ENCODE peak calls at places on chromosomes 3 and 15, in four cellular contexts. C is A673, D is K562, X is hepatocyte. J is an unnamed sample.

GRCh38 chr15:81163961-81164800 is 30.1 kb downstream of the CFAP161 start:
- DNase-seq in C (no peak), D (peak; percentile 71), X (no peak), J (peak; percentile 7)

GRCh38 chr15:92503889-92504288 is 110.2 kb downstream of the ST8SIA2 start:
- DNase-seq in C (peak; percentile 12), D (no peak), X (no peak), J (no peak)

GRCh38 chr3:45666729-45667440 is 22.3 kb upstream of the SACM1L start:
- DNase-seq in C (peak; percentile 21), D (no peak), X (peak; percentile 33), J (no peak)

GRCh38 chr3:99920530-99921376 is 103.1 kb downstream of the CMSS1 start:
- DNase-seq in C (peak; percentile 45), D (no peak), X (peak; percentile 77), J (no peak)

GRCh38 chr3:127264292-127264691 is 23.6 kb downstream of the PRR20G start:
- DNase-seq in C (peak; percentile 10), D (no peak), X (no peak), J (no peak)

GRCh38 chr3:150236683-150237082 is 171.4 kb upstream of the TSC22D2 start:
- DNase-seq in C (no peak), D (no peak), X (no peak), J (no peak)

GRCh38 chr3:111762535-111762934 is 96.5 kb upstream of the PHLDB2 start:
- DNase-seq in C (no peak), D (no peak), X (peak; percentile 42), J (no peak)

GRCh38 chr15:88661766-88662556 is 23.1 kb downstream of the ISG20 start:
- DNase-seq in C (no peak), D (no peak), X (no peak), J (no peak)

GRCh38 chr15:69478259-69478687 is 25.7 kb downstream of the RPLP1 start:
- DNase-seq in C (peak; percentile 82), D (peak; percentile 75), X (peak; percentile 85), J (peak; percentile 41)

GRCh38 chr3:45644063-45644462 is 45.1 kb upstream of the SACM1L start:
- DNase-seq in C (no peak), D (no peak), X (no peak), J (no peak)

GRCh38 chr3:51722362-51722761 is 15.5 kb downstream of the GRM2 start:
- DNase-seq in C (no peak), D (no peak), X (no peak), J (peak; percentile 29)

GRCh38 chr3:46893763-46894162 is 16.2 kb downstream of the PTH1R start:
- DNase-seq in C (no peak), D (no peak), X (no peak), J (no peak)

GRCh38 chr3:46894256-46894655 is 16.7 kb downstream of the PTH1R start:
- DNase-seq in C (no peak), D (no peak), X (no peak), J (no peak)

GRCh38 chr3:46891132-46891531 is 13.6 kb downstream of the PTH1R start:
- DNase-seq in C (no peak), D (no peak), X (no peak), J (no peak)

GRCh38 chr3:46893146-46893748 is 15.7 kb downstream of the PTH1R start:
- DNase-seq in C (no peak), D (no peak), X (no peak), J (no peak)

DNA sequence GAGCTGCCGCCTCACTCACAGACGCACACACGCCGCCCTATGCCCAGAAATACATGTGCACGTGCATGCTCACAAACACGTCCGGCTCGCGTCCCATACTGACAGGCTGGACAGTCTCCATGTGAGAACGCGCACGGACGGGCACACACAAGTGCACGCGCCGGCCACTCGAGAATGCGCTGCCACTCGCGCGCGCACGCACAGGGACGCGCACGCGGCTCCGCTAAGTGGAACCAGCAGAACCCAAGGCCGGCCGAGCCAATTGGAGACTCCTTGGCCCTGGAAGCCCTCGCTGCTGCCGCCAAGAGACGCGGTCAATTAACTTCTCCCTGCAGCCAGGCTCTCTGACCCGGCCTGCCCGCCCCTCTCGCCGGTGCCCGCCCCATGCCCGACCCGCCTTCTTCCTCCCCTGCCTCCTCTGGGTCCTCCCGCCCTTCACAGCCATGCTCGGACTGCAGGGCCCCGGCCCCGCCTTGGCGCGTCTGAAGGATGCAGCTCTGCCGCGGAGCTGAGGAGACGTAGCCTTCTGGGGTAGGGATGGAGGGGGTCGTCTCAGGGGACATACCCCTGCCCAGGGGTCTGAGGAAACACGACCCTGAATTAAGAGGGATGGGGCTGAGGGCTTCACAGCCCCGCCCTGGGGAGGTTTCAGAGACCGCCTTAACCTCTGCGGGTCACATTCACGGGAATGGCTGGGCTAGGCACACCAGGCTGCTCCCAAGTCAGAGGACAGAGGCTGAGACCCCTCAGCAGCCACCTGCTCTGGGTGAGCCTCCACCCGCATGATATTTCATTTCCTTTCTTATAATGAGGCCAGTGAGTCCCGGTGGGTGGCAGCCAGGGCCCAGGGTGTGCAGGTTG is 15.0 kb downstream of the PTH1R start:
- DNase-seq in C (no peak), D (peak; percentile 59), X (peak; percentile 83), J (no peak)
- TF ChIP-seq CTCF in C (no peak), D (no peak), X (peak; percentile 10), J (no peak)

DNA sequence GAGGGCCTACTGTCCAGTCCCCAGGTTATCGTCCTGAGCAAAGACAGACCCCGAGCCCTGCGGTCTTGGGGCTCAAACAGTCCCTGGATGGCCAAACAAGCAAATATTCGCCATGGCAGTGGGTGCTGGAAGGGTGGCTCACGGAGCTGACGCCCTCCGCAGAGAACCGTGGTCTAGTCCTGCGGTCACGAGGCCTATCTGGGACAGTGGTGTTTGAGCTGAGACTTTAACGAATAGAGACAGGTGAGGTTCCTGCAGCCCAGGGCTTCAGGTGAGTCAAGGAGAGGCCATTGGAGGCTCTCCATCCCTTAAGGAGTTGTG is 380 bp upstream of the SUCLG2 start:
- DNase-seq in C (no peak), D (no peak), X (no peak), J (no peak)
- TF ChIP-seq EZH2 in C (no peak), D (no peak), X (no peak), J (no peak)

GRCh38 chr3:41143421-41144031 is 55.8 kb upstream of the CTNNB1 start:
- DNase-seq in C (no peak), D (no peak), X (no peak), J (no peak)

GRCh38 chr3:41138601-41139000 is 60.7 kb upstream of the CTNNB1 start:
- DNase-seq in C (no peak), D (no peak), X (no peak), J (no peak)

GRCh38 chr3:41137686-41138111 is 61.6 kb upstream of the CTNNB1 start:
- DNase-seq in C (no peak), D (no peak), X (no peak), J (no peak)

GRCh38 chr3:41141431-41142164 is 57.7 kb upstream of the CTNNB1 start:
- DNase-seq in C (no peak), D (no peak), X (no peak), J (no peak)

GRCh38 chr3:41140242-41140641 is 59.1 kb upstream of the CTNNB1 start:
- DNase-seq in C (no peak), D (no peak), X (no peak), J (no peak)
- H3K27ac ChIP-seq in C (no peak overlapping the region), D (no peak overlapping the region), X (no peak overlapping the region), J (no peak overlapping the region)

DNA sequence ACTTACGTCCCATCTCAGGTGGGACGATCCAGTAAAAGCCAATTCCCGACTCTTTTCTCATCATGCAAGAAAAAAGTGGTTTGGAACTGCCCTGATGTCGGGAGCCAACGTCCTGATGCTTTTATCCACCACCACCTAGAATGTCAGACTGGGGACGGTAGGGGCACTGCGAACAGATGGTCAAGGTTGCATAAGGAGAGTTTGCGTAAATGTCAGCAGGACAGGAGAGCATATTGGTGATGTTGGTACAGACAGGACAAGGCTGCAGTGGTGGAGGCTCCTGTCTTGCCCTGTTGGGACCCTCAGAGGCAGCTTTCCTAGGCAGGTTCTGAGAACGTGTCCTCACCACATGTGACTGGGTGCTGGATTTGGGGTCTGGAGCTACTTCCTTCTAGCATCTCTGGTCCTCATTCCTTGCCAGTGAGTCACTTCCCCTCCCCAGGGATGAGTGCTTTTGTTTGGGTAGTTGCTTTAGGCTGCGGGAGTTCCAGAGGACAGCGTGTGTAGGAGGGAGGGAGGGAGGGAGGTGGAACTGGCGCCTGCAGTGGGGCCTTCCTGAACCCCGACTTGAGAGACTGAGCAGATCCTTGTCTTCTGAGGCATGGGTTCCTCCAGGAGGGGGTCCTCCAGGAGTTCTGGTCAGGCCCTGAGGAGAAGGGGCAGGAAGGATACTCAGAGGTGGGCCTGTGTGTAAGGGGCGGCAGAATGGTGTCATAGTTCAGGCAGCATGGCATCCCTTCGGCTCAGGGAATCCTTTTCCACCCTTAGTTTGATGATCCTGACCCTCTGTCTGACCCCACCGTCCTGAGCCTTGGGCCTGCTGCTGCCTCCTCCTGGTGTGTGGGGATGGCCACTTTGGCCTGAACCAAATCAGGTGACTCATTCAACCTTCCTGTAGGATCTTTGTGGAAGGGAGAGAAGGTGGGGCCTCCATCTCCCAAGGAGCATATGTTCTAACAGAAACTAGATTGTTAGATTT is 21.2 kb downstream of the THSD4 start:
- DNase-seq in C (peak; percentile 97), D (no peak), X (no peak), J (no peak)
- TF ChIP-seq CTCF in C (no peak), D (no peak), X (no peak), J (no peak)